ENCODE peak calls at places on chromosomes 7 and 10, in five cellular contexts. E is neural progenitor cell, H is mucosa of descending colon, D is DND-41, W is Caco-2. A is an unnamed sample. For H3K4me1 and H3K9me3, the result is how much of the 10 kb centered on the place peaks cover.

GRCh38 chr10:92997620-92998019 is 63.0 kb upstream of the CYP26C1 start:
- DNase-seq in E (no peak), H (no peak), D (no peak), W (no peak), A (no peak)

GRCh38 chr10:8050561-8051108 is 3.9 kb upstream of the GATA3 start:
- DNase-seq in E (peak), H (no peak), D (no peak), W (peak), A (peak)

GRCh38 chr10:69389827-69390490 is 26.8 kb downstream of the TACR2 start:
- DNase-seq in E (peak), H (no peak), D (peak), W (no peak), A (no peak)

GRCh38 chr7:65722361-65722792 is 150.5 kb upstream of the VKORC1L1 start:
- DNase-seq in E (peak), H (no peak), D (peak), W (peak), A (peak)

GRCh38 chr10:20492447-20492846 is 404.7 kb downstream of the NEBL start:
- DNase-seq in E (peak), H (no peak), D (no peak), W (peak), A (no peak)

GRCh38 chr10:1420663-1421362 is 316.5 kb downstream of the ADARB2 start:
- DNase-seq in E (peak), H (no peak), D (peak), W (peak), A (no peak)

GRCh38 chr7:27151341-27151944 is 940 bp downstream of the HOXA3 start:
- DNase-seq in E (no peak), H (peak), D (no peak), W (peak), A (no peak)

GRCh38 chr10:35765996-35766395 is 123.9 kb upstream of the FZD8 start:
- DNase-seq in E (no peak), H (no peak), D (no peak), W (no peak), A (no peak)

GRCh38 chr10:11009471-11010308 is 8.0 kb upstream of the CELF2 start:
- DNase-seq in E (no peak), H (no peak), D (no peak), W (no peak), A (peak)
- H3K4me3 ChIP-seq in E (no peak), H (no peak), D (no peak), W (no peak), A (no peak)

GRCh38 chr7:127782550-127783266 is 130.7 kb downstream of the SND1 start:
- DNase-seq in E (no peak), H (no peak), D (no peak), W (no peak), A (no peak)
- H3K4me1 ChIP-seq in E (under half), H (under half), D (under half), W (under half), A (under half)

GRCh38 chr7:120360918-120361317 is 87.9 kb downstream of the KCND2 start:
- DNase-seq in E (no peak), H (no peak), D (no peak), W (no peak), A (no peak)
- H3K9me3 ChIP-seq in E (under half), H (under half), D (under half), W (under half), A (under half)

DNA sequence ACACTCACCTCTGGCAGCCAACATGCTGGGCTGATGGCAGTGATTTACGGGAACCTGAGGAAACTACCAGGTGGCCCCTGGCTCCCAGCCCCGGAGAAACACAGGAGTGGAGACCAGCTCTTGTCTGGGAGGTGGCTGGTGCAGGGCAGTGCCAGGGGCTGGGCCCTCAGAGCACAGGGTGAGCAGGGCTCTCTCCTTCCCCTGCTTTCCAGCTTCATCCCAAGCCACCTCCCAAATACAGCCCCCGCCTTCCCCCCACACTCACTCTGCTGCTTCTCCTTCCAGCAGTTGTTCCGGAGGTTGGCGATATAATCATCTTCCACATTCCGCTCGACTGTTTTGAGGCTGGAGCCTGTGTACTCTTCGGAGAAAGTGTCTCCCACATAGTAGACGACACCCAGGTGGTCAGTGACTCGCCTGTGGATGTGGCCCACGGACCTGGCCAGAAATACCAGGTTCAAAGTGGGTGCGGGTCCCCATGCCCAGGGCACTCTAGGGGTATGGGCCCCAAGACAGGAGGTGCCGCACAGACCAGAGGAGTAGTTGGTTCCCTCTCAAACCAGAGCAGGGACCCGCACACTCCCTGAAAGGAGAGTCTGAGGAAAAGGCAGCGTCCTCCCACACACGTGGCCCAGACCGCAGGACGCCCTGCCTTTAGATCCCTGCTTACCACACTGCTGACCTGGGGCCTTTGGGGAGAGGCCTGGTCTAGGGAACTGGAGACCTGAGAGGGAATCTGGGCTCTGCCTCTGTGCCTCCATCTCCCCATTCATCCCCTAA is 18.3 kb downstream of the DNAJB12 start:
- DNase-seq in E (no peak), H (peak), D (no peak), W (no peak), A (no peak)
- H3K4me3 ChIP-seq in E (no peak), H (no peak), D (no peak), W (no peak), A (no peak)

GRCh38 chr10:99927719-99928280 is 81.9 kb downstream of the DNMBP start:
- DNase-seq in E (peak), H (no peak), D (no peak), W (no peak), A (no peak)
- H3K4me1 ChIP-seq in E (under half), H (under half), D (under half), W (under half), A (under half)

GRCh38 chr10:131425752-131426529 is 114.4 kb upstream of the TCERG1L start:
- DNase-seq in E (no peak), H (no peak), D (no peak), W (no peak), A (no peak)
- H3K9me3 ChIP-seq in E (under half), H (under half), D (under half), W (under half), A (under half)

DNA sequence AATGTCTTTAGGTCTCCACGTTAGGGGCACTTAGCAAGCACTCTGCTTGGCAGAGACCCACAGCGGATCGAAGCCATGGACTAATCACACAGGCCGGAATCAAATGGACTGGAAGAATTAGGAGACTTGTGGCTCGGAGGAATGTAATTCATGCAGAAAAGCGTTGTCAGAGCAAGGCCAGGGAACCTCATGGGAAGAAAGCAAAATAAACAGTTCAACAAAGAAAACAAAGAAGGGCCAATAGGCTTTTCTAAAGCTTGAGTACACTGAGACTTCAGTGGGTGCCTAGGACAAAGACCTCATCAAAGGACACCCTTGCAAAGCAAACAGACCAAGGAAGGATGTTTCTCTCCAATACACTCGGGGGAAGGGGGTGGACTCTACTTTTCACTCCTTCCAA is 171.1 kb downstream of the GLI3 start:
- DNase-seq in E (peak), H (no peak), D (no peak), W (no peak), A (no peak)
- H3K4me3 ChIP-seq in E (peak), H (no peak), D (no peak), W (no peak), A (no peak)

GRCh38 chr10:123331438-123331837 is 177.2 kb downstream of the BUB3 start:
- DNase-seq in E (no peak), H (no peak), D (no peak), W (no peak), A (no peak)
- H3K4me1 ChIP-seq in E (under half), H (under half), D (under half), W (under half), A (under half)

GRCh38 chr10:133530506-133530905 is 3.3 kb downstream of the CYP2E1 start:
- DNase-seq in E (no peak), H (no peak), D (no peak), W (no peak), A (no peak)
- H3K9me3 ChIP-seq in E (under half), H (under half), D (under half), W (under half), A (under half)